ENCODE peak calls at places on chromosomes 3 and 15, in five cellular contexts. Y is H1, S is HepG2, E is endothelial cell of umbilical vein, L is K562. V is an unnamed sample.

GRCh38 chr3:16860234-16860633 is 24.5 kb upstream of the PLCL2 start:
- DNase-seq in Y (no peak), S (no peak), E (no peak), L (no peak), V (no peak)

GRCh38 chr15:74782596-74783071 is 754 bp downstream of the CSK start:
- DNase-seq in Y (no peak), S (no peak), E (no peak), L (no peak), V (no peak)

GRCh38 chr15:57914350-57915055 is 151.0 kb downstream of the ALDH1A2 start:
- DNase-seq in Y (no peak), S (no peak), E (peak; percentile 8), L (no peak), V (no peak)

GRCh38 chr3:184981071-184981470 is 169.1 kb downstream of the VPS8 start:
- DNase-seq in Y (no peak), S (peak; percentile 78), E (no peak), L (no peak), V (no peak)

GRCh38 chr15:91435108-91435507 is 335.1 kb downstream of the SV2B start:
- DNase-seq in Y (no peak), S (no peak), E (no peak), L (no peak), V (no peak)

GRCh38 chr15:63372018-63372705 is 9.5 kb downstream of the CA12 start:
- DNase-seq in Y (no peak), S (no peak), E (peak; percentile 51), L (peak; percentile 62), V (peak; percentile 95)

GRCh38 chr15:36185438-36185837 is 394.0 kb upstream of the CDIN1 start:
- DNase-seq in Y (no peak), S (no peak), E (peak; percentile 1), L (no peak), V (no peak)

GRCh38 chr15:62549345-62549970 is 384.4 kb upstream of the C2CD4B start:
- DNase-seq in Y (no peak), S (peak; percentile 40), E (peak; percentile 31), L (peak; percentile 45), V (peak; percentile 76)

GRCh38 chr3:119318871-119319270 is 24.7 kb downstream of the ARHGAP31 start:
- DNase-seq in Y (no peak), S (no peak), E (no peak), L (no peak), V (no peak)

GRCh38 chr3:78204977-78205376 is 1165.1 kb downstream of the ROBO2 start:
- DNase-seq in Y (no peak), S (peak; percentile 3), E (peak; percentile 65), L (no peak), V (no peak)

GRCh38 chr3:174598885-174599439 is 260.2 kb upstream of the NAALADL2 start:
- DNase-seq in Y (no peak), S (no peak), E (no peak), L (no peak), V (no peak)

GRCh38 chr3:126731044-126731443 is 27.0 kb downstream of the CHCHD6 start:
- DNase-seq in Y (no peak), S (no peak), E (no peak), L (no peak), V (no peak)

GRCh38 chr3:72520690-72521308 is 327.4 kb downstream of the SHQ1 start:
- DNase-seq in Y (no peak), S (peak; percentile 53), E (no peak), L (no peak), V (peak; percentile 27)

GRCh38 chr3:152021951-152022461 is 148.6 kb downstream of the SUCNR1 start:
- DNase-seq in Y (no peak), S (no peak), E (peak; percentile 88), L (no peak), V (peak; percentile 58)

GRCh38 chr3:131762981-131763380 is 260.2 kb upstream of the MRPL3 start:
- DNase-seq in Y (no peak), S (no peak), E (no peak), L (no peak), V (no peak)

GRCh38 chr15:25810631-25811077 is 52.5 kb downstream of the ATP10A start:
- DNase-seq in Y (no peak), S (no peak), E (no peak), L (no peak), V (no peak)

GRCh38 chr15:60673918-60674558 is 195.1 kb upstream of the ICE2 start:
- DNase-seq in Y (no peak), S (peak; percentile 13), E (peak; percentile 97), L (no peak), V (peak; percentile 42)

GRCh38 chr3:53816430-53816829 is 29.8 kb downstream of the CHDH start:
- DNase-seq in Y (no peak), S (no peak), E (no peak), L (no peak), V (no peak)

GRCh38 chr15:57330619-57331018 is 45.7 kb upstream of the CGNL1 start:
- DNase-seq in Y (no peak), S (no peak), E (no peak), L (no peak), V (no peak)

DNA sequence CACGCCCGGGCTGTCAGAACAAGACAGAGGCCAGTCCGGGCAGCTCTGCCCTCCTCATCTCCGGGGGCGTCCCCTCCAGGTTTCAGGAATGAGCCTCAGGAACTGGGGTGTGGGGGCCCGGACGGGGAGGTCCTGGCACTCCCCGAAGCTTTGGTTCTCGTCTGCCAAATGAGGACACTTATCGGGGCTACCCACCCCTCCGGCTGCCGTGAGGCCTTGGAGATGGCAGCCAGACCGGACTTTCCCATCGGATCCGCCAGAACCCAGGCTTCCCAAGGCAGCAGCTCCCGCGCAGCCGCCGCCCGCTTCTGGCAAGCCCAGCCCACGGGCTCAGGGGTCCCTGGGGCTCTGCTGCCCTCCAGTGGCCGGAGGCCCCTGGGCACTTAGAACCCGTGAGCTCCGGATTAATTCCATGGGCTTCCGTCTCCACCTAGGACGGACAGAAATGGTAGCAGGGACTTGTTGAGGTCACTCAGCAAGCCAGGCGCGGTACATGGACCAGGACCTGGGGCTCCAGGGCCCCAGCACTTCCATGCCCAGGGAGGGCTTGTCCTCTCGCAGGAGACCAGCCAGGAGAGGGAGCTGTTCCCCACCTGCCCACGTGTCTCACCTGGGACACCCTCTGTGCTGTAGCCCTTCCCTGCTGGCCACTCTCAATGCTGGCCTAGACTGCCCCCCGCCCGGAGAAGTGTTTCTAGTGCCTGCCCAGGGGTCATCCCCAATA is 89.4 kb downstream of the LINGO1 start:
- DNase-seq in Y (peak; percentile 93), S (peak; percentile 73), E (peak; percentile 80), L (peak; percentile 95), V (peak; percentile 89)
- TF ChIP-seq POLR2A in Y (no peak), S (no peak), E (no peak), L (peak; percentile 56), V (peak; percentile 83)

DNA sequence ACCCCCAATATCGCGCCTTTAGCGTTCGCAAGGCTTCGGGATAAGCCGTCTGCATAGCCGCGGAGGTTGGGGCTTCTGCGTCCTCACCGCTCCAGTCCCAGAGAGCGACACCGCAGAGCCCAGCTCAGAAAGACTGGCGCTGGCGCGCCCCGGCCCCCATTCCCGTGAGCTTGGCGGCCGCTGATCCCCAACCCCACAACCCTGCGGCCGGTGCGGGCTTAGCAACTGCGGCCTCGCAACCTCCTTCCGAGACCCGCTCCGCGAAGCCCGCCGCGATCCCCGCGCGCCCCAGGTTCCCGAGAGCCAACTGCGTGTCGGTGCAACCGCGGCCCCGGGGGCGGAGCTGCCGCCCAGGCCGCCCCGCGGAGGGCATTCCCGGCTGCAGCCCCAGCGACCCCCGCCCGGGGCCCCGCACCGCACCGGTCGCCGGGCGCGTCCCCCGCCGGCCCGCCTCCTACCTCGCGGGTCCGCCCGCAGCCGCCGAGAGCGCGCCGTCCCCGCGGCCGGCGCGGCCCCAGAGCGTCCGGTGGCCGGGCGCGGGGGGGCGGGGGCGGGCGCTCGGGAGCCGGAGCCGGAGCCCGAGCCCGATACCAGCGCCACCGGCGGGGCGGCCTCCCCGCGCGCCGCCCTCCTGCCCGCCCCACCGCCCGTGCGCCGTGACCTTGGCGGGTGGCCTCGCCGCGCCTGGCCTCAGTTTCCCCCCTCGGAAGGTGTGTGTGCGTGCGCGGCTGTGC is 79.4 kb downstream of the IQSEC1 start:
- DNase-seq in Y (peak; percentile 75), S (no peak), E (peak; percentile 19), L (peak; percentile 86), V (peak; percentile 56)
- TF ChIP-seq JUN in Y (no peak), S (no peak), E (no peak), L (no peak), V (no peak)

GRCh38 chr15:68053701-68053996 is 466 bp upstream of the PIAS1 start:
- DNase-seq in Y (no peak), S (no peak), E (no peak), L (no peak), V (no peak)
- TF ChIP-seq POLR2A in Y (no peak), S (no peak), E (no peak), L (no peak), V (no peak)

GRCh38 chr3:173045770-173046382 is 95.2 kb downstream of the SPATA16 start:
- DNase-seq in Y (no peak), S (no peak), E (peak; percentile 35), L (no peak), V (no peak)
- TF ChIP-seq JUN in Y (no peak), S (no peak), E (no peak), L (no peak), V (no peak)

DNA sequence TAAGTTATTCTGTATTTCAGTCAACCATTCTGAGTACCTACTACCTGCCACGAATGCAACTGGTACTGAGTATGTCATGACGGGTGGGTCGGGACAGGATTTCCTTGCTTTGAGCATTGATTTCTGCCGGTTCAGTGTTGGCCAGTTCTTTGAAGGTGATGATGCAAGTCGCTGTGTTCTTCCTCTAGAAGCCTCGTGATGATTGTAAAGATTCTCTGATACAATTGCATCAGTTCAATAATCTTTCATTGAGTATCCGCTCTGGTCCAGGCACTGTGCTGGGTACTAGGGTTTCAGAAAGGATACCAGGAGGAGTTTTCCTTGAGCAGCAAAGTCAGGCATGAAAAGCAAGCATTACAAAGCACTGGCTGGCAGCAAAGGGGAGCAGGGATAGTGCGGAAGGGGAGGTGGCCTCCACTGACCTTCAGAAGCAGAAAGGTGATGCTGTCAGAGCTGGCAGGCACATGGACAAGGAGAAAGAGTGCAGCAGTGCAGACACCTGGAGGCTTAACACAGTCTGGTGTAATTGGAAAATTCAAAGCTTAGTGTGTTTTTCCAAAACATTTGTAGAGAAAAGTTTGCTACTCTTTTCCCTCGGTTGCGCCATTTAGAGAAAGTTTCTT is 100.1 kb downstream of the RPL39L start:
- DNase-seq in Y (no peak), S (peak; percentile 73), E (no peak), L (no peak), V (no peak)
- TF ChIP-seq POLR2A in Y (no peak), S (peak; percentile 72), E (no peak), L (no peak), V (no peak)

GRCh38 chr3:46565607-46566039 is 479 bp downstream of the LRRC2 start:
- DNase-seq in Y (peak; percentile 77), S (peak; percentile 27), E (peak; percentile 20), L (no peak), V (no peak)
- TF ChIP-seq JUN in Y (no peak), S (no peak), E (no peak), L (no peak), V (no peak)

DNA sequence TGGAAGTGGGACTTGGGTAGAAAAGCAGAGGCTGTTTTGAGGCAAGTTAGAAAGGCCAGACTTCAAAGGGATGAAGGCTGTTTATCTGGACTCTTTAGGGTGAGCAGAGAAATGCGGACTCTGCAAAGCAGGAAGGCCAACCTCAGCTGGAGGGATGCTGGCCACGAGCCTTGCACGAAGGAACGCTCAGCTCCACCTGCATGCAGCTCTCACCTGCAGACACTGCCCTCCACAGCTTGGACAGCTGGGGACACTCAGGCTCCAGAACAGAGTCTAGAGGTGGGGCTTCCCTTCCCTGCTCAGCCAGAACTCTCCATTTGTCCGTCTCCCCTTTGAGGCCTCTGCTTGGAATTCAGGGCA is 229.7 kb downstream of the ADAMTS17 start:
- DNase-seq in Y (no peak), S (no peak), E (no peak), L (no peak), V (no peak)
- TF ChIP-seq POLR2A in Y (no peak), S (no peak), E (no peak), L (no peak), V (no peak)

V was measured in A549.